ENCODE peak calls at places on chromosome 20, in nine cellular contexts. One of them, this sample, is unnamed.

GRCh38 chr20:64256282-64256947 is 867 bp downstream of the PCMTD2 start:
- DNase-seq in suprapubic skin: no peak
- DNase-seq in H9: no peak
- DNase-seq in stomach: no peak
- DNase-seq in heart right ventricle: no peak
- DNase-seq in effector memory CD4-positive, alpha-beta T cell: no peak
- DNase-seq in hepatocyte: no peak
- DNase-seq in CD8-positive, alpha-beta T cell: no peak
- DNase-seq in tibial artery: no peak
- DNase-seq in this sample: no peak

GRCh38 chr20:58741384-58741783 is 48.8 kb downstream of the NPEPL1 start:
- DNase-seq in suprapubic skin: no peak
- DNase-seq in H9: no peak
- DNase-seq in stomach: no peak
- DNase-seq in heart right ventricle: no peak
- DNase-seq in effector memory CD4-positive, alpha-beta T cell: no peak
- DNase-seq in hepatocyte: no peak
- DNase-seq in CD8-positive, alpha-beta T cell: no peak
- DNase-seq in tibial artery: no peak
- DNase-seq in this sample: no peak

GRCh38 chr20:58660855-58661254 is 9.8 kb downstream of the STX16 start:
- DNase-seq in suprapubic skin: no peak
- DNase-seq in H9: no peak
- DNase-seq in stomach: no peak
- DNase-seq in heart right ventricle: no peak
- DNase-seq in effector memory CD4-positive, alpha-beta T cell: no peak
- DNase-seq in hepatocyte: no peak
- DNase-seq in CD8-positive, alpha-beta T cell: no peak
- DNase-seq in tibial artery: no peak
- DNase-seq in this sample: no peak

GRCh38 chr20:32437391-32438074 is 79.4 kb downstream of the ASXL1 start:
- DNase-seq in suprapubic skin: no peak
- DNase-seq in H9: no peak
- DNase-seq in stomach: no peak
- DNase-seq in heart right ventricle: no peak
- DNase-seq in effector memory CD4-positive, alpha-beta T cell: no peak
- DNase-seq in hepatocyte: peak
- DNase-seq in CD8-positive, alpha-beta T cell: no peak
- DNase-seq in tibial artery: no peak
- DNase-seq in this sample: no peak

GRCh38 chr20:57590485-57591288 is 29.5 kb downstream of the ZBP1 start:
- DNase-seq in suprapubic skin: no peak
- DNase-seq in H9: no peak
- DNase-seq in stomach: no peak
- DNase-seq in heart right ventricle: no peak
- DNase-seq in effector memory CD4-positive, alpha-beta T cell: no peak
- DNase-seq in hepatocyte: no peak
- DNase-seq in CD8-positive, alpha-beta T cell: no peak
- DNase-seq in tibial artery: no peak
- DNase-seq in this sample: no peak

GRCh38 chr20:8492182-8492581 is 360.1 kb downstream of the PLCB1 start:
- DNase-seq in suprapubic skin: no peak
- DNase-seq in H9: no peak
- DNase-seq in stomach: no peak
- DNase-seq in heart right ventricle: no peak
- DNase-seq in effector memory CD4-positive, alpha-beta T cell: no peak
- DNase-seq in hepatocyte: no peak
- DNase-seq in CD8-positive, alpha-beta T cell: no peak
- DNase-seq in tibial artery: no peak
- DNase-seq in this sample: no peak

GRCh38 chr20:20060234-20060998 is 8.1 kb downstream of the CFAP61 start:
- DNase-seq in suprapubic skin: no peak
- DNase-seq in H9: no peak
- DNase-seq in stomach: no peak
- DNase-seq in heart right ventricle: no peak
- DNase-seq in effector memory CD4-positive, alpha-beta T cell: no peak
- DNase-seq in hepatocyte: no peak
- DNase-seq in CD8-positive, alpha-beta T cell: no peak
- DNase-seq in tibial artery: no peak
- DNase-seq in this sample: no peak

GRCh38 chr20:25544316-25544715 is 41.0 kb downstream of the NINL start:
- DNase-seq in suprapubic skin: no peak
- DNase-seq in H9: no peak
- DNase-seq in stomach: no peak
- DNase-seq in heart right ventricle: no peak
- DNase-seq in effector memory CD4-positive, alpha-beta T cell: no peak
- DNase-seq in hepatocyte: no peak
- DNase-seq in CD8-positive, alpha-beta T cell: no peak
- DNase-seq in tibial artery: no peak
- DNase-seq in this sample: no peak

GRCh38 chr20:10735195-10735949 is 61.6 kb upstream of the JAG1 start:
- DNase-seq in suprapubic skin: no peak
- DNase-seq in H9: no peak
- DNase-seq in stomach: no peak
- DNase-seq in heart right ventricle: peak
- DNase-seq in effector memory CD4-positive, alpha-beta T cell: no peak
- DNase-seq in hepatocyte: no peak
- DNase-seq in CD8-positive, alpha-beta T cell: no peak
- DNase-seq in tibial artery: no peak
- DNase-seq in this sample: no peak

GRCh38 chr20:32583581-32584045 is 1.5 kb downstream of the NOL4L start:
- DNase-seq in suprapubic skin: no peak
- DNase-seq in H9: no peak
- DNase-seq in stomach: no peak
- DNase-seq in heart right ventricle: no peak
- DNase-seq in effector memory CD4-positive, alpha-beta T cell: no peak
- DNase-seq in hepatocyte: peak
- DNase-seq in CD8-positive, alpha-beta T cell: no peak
- DNase-seq in tibial artery: no peak
- DNase-seq in this sample: peak

GRCh38 chr20:58610071-58610800 is 40.8 kb upstream of the STX16 start:
- DNase-seq in suprapubic skin: no peak
- DNase-seq in H9: no peak
- DNase-seq in stomach: no peak
- DNase-seq in heart right ventricle: no peak
- DNase-seq in effector memory CD4-positive, alpha-beta T cell: no peak
- DNase-seq in hepatocyte: no peak
- DNase-seq in CD8-positive, alpha-beta T cell: no peak
- DNase-seq in tibial artery: no peak
- DNase-seq in this sample: no peak

GRCh38 chr20:17533396-17533795 is 2.2 kb upstream of the BFSP1 start:
- DNase-seq in suprapubic skin: no peak
- DNase-seq in H9: peak
- DNase-seq in stomach: no peak
- DNase-seq in heart right ventricle: no peak
- DNase-seq in effector memory CD4-positive, alpha-beta T cell: no peak
- DNase-seq in hepatocyte: peak
- DNase-seq in CD8-positive, alpha-beta T cell: no peak
- DNase-seq in tibial artery: no peak
- DNase-seq in this sample: no peak

GRCh38 chr20:17530716-17531536 is at the start of gene BFSP1:
- DNase-seq in suprapubic skin: no peak
- DNase-seq in H9: peak
- DNase-seq in stomach: peak
- DNase-seq in heart right ventricle: peak
- DNase-seq in effector memory CD4-positive, alpha-beta T cell: no peak
- DNase-seq in hepatocyte: peak
- DNase-seq in CD8-positive, alpha-beta T cell: peak
- DNase-seq in tibial artery: no peak
- DNase-seq in this sample: peak

GRCh38 chr20:17530153-17530552 is 1.0 kb downstream of the BFSP1 start:
- DNase-seq in suprapubic skin: no peak
- DNase-seq in H9: no peak
- DNase-seq in stomach: no peak
- DNase-seq in heart right ventricle: no peak
- DNase-seq in effector memory CD4-positive, alpha-beta T cell: no peak
- DNase-seq in hepatocyte: no peak
- DNase-seq in CD8-positive, alpha-beta T cell: no peak
- DNase-seq in tibial artery: no peak
- DNase-seq in this sample: no peak

GRCh38 chr20:17529586-17529985 is 1.6 kb downstream of the BFSP1 start:
- DNase-seq in suprapubic skin: no peak
- DNase-seq in H9: no peak
- DNase-seq in stomach: no peak
- DNase-seq in heart right ventricle: no peak
- DNase-seq in effector memory CD4-positive, alpha-beta T cell: no peak
- DNase-seq in hepatocyte: no peak
- DNase-seq in CD8-positive, alpha-beta T cell: no peak
- DNase-seq in tibial artery: no peak
- DNase-seq in this sample: no peak

DNA sequence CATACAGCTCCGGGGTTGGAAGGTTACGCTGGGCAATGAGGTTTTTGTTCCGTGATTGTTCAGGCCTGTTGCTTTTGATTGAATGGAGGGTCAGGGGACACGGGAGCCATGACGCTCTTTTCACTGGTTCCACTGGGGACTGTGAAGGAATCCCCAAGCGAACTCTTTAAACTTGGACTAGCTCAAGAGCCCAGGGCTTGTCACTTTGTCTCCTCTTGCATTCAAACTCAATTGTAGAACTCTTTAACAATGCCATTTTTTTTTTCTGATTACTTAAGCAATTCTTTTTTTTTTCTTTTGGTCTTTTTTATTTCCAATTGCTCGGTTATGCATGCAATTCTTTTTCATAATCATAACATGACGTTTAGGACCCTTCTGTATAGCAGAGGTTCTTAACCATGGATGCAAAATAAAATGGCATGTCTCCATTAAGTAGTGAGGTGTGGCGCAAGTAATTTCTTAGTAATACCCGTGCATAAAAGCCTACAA is 402 bp upstream of the BFSP1 start:
- DNase-seq in suprapubic skin: no peak
- DNase-seq in H9: no peak
- DNase-seq in stomach: no peak
- DNase-seq in heart right ventricle: no peak
- DNase-seq in effector memory CD4-positive, alpha-beta T cell: no peak
- DNase-seq in hepatocyte: no peak
- DNase-seq in CD8-positive, alpha-beta T cell: no peak
- DNase-seq in tibial artery: no peak
- DNase-seq in this sample: no peak
- H3K27ac ChIP-seq in suprapubic skin: peak
- H3K27ac ChIP-seq in H9: no peak
- H3K27ac ChIP-seq in stomach: peak
- H3K27ac ChIP-seq in heart right ventricle: peak
- H3K27ac ChIP-seq in effector memory CD4-positive, alpha-beta T cell: peak
- H3K27ac ChIP-seq in hepatocyte: peak
- H3K27ac ChIP-seq in CD8-positive, alpha-beta T cell: no peak
- H3K27ac ChIP-seq in tibial artery: peak
- H3K27ac ChIP-seq in this sample: no peak

GRCh38 chr20:51563141-51563596 is 20.6 kb upstream of the NFATC2 start:
- DNase-seq in suprapubic skin: no peak
- DNase-seq in H9: no peak
- DNase-seq in stomach: no peak
- DNase-seq in heart right ventricle: no peak
- DNase-seq in effector memory CD4-positive, alpha-beta T cell: no peak
- DNase-seq in hepatocyte: peak
- DNase-seq in CD8-positive, alpha-beta T cell: no peak
- DNase-seq in tibial artery: no peak
- DNase-seq in this sample: no peak

GRCh38 chr20:51565298-51565697 is 22.8 kb upstream of the NFATC2 start:
- DNase-seq in suprapubic skin: no peak
- DNase-seq in H9: no peak
- DNase-seq in stomach: no peak
- DNase-seq in heart right ventricle: no peak
- DNase-seq in effector memory CD4-positive, alpha-beta T cell: no peak
- DNase-seq in hepatocyte: no peak
- DNase-seq in CD8-positive, alpha-beta T cell: no peak
- DNase-seq in tibial artery: no peak
- DNase-seq in this sample: no peak

GRCh38 chr20:51562027-51562333 is 19.5 kb upstream of the NFATC2 start:
- DNase-seq in suprapubic skin: no peak
- DNase-seq in H9: no peak
- DNase-seq in stomach: no peak
- DNase-seq in heart right ventricle: no peak
- DNase-seq in effector memory CD4-positive, alpha-beta T cell: no peak
- DNase-seq in hepatocyte: no peak
- DNase-seq in CD8-positive, alpha-beta T cell: no peak
- DNase-seq in tibial artery: no peak
- DNase-seq in this sample: peak

GRCh38 chr20:51562334-51563140 is 20.0 kb upstream of the NFATC2 start:
- DNase-seq in suprapubic skin: peak
- DNase-seq in H9: peak
- DNase-seq in stomach: peak
- DNase-seq in heart right ventricle: peak
- DNase-seq in effector memory CD4-positive, alpha-beta T cell: no peak
- DNase-seq in hepatocyte: peak
- DNase-seq in CD8-positive, alpha-beta T cell: no peak
- DNase-seq in tibial artery: peak
- DNase-seq in this sample: peak

GRCh38 chr20:51563597-51564332 is 21.2 kb upstream of the NFATC2 start:
- DNase-seq in suprapubic skin: no peak
- DNase-seq in H9: peak
- DNase-seq in stomach: peak
- DNase-seq in heart right ventricle: peak
- DNase-seq in effector memory CD4-positive, alpha-beta T cell: no peak
- DNase-seq in hepatocyte: peak
- DNase-seq in CD8-positive, alpha-beta T cell: no peak
- DNase-seq in tibial artery: peak
- DNase-seq in this sample: no peak
- H3K27ac ChIP-seq in suprapubic skin: peak
- H3K27ac ChIP-seq in H9: no peak
- H3K27ac ChIP-seq in stomach: peak
- H3K27ac ChIP-seq in heart right ventricle: peak
- H3K27ac ChIP-seq in effector memory CD4-positive, alpha-beta T cell: no peak
- H3K27ac ChIP-seq in hepatocyte: peak
- H3K27ac ChIP-seq in CD8-positive, alpha-beta T cell: no peak
- H3K27ac ChIP-seq in tibial artery: peak
- H3K27ac ChIP-seq in this sample: no peak

DNA sequence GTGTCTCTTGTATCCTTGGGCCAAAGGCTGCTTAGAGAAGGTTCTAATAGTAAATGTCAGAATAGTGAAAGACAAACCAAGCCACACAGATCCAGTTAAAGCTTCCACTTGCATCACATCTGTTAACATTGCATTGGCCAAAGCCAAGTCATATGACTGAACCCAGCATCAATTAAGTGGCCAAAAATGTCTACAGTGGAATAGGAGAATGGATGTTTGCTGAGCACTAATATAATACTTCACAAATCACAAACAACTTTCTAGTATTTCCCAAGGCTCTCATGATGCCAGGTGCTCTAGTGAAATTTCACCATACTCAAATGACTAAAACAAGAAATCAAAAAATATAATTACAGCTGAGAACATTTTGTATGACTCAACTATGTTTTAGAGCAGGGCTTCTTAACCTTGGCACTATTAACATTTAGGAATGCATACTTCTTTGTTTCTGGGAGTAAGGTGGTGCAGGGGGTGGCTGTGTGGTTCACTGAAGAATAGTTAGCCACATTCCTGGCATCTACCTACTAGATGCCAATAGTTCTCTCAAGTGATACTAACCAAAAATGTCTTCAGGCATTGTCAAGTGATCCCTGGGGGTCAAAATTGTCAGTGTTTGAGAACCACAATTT is 148.0 kb upstream of the SPTLC3 start:
- DNase-seq in suprapubic skin: no peak
- DNase-seq in H9: no peak
- DNase-seq in stomach: no peak
- DNase-seq in heart right ventricle: no peak
- DNase-seq in effector memory CD4-positive, alpha-beta T cell: no peak
- DNase-seq in hepatocyte: no peak
- DNase-seq in CD8-positive, alpha-beta T cell: no peak
- DNase-seq in tibial artery: no peak
- DNase-seq in this sample: no peak
- H3K27ac ChIP-seq in suprapubic skin: no peak
- H3K27ac ChIP-seq in H9: no peak
- H3K27ac ChIP-seq in stomach: no peak
- H3K27ac ChIP-seq in heart right ventricle: no peak
- H3K27ac ChIP-seq in effector memory CD4-positive, alpha-beta T cell: no peak
- H3K27ac ChIP-seq in hepatocyte: no peak
- H3K27ac ChIP-seq in CD8-positive, alpha-beta T cell: no peak
- H3K27ac ChIP-seq in tibial artery: no peak
- H3K27ac ChIP-seq in this sample: no peak

GRCh38 chr20:38616457-38616856 is 14.8 kb downstream of the ARHGAP40 start:
- DNase-seq in suprapubic skin: no peak
- DNase-seq in H9: no peak
- DNase-seq in stomach: no peak
- DNase-seq in heart right ventricle: no peak
- DNase-seq in effector memory CD4-positive, alpha-beta T cell: no peak
- DNase-seq in hepatocyte: no peak
- DNase-seq in CD8-positive, alpha-beta T cell: no peak
- DNase-seq in tibial artery: no peak
- DNase-seq in this sample: no peak
- H3K27ac ChIP-seq in suprapubic skin: no peak
- H3K27ac ChIP-seq in H9: no peak
- H3K27ac ChIP-seq in stomach: no peak
- H3K27ac ChIP-seq in heart right ventricle: no peak
- H3K27ac ChIP-seq in effector memory CD4-positive, alpha-beta T cell: no peak
- H3K27ac ChIP-seq in hepatocyte: no peak
- H3K27ac ChIP-seq in CD8-positive, alpha-beta T cell: no peak
- H3K27ac ChIP-seq in tibial artery: no peak
- H3K27ac ChIP-seq in this sample: no peak

This sample was measured in substantia nigra.